ENCODE peak calls at places on chromosomes 12 and 14, in nine cellular contexts. K is Panc1; F is CD8-positive, alpha-beta T cell; W is PC-9; L is effector memory CD4-positive, alpha-beta T cell; V is DND-41; J is osteoblast; O is fibroblast of lung; X is psoas muscle. A is an unnamed sample. For H3K36me3 and H3K4me1, the result is how much of the 10 kb centered on the place peaks cover.

GRCh38 chr12:85155791-85156190 is 119.6 kb downstream of the LRRIQ1 start:
- DNase-seq in K (no peak), F (no peak), W (no peak), L (no peak), V (no peak), J (no peak), O (peak), X (no peak), A (peak)

GRCh38 chr12:17139926-17140325 is 534.0 kb upstream of the LMO3 start:
- DNase-seq in K (no peak), F (no peak), W (peak), L (no peak), V (no peak), J (no peak), O (no peak), X (no peak), A (no peak)

GRCh38 chr12:16605666-16606116 is 271 bp downstream of the LMO3 start:
- DNase-seq in K (no peak), F (no peak), W (peak), L (no peak), V (no peak), J (peak), O (peak), X (no peak), A (peak)

GRCh38 chr12:9707864-9708808 is 24.8 kb downstream of the CLECL1 start:
- DNase-seq in K (no peak), F (peak), W (peak), L (peak), V (peak), J (peak), O (peak), X (peak), A (peak)

GRCh38 chr14:68392393-68393085 is 400.3 kb downstream of the ZFP36L1 start:
- DNase-seq in K (no peak), F (no peak), W (no peak), L (no peak), V (no peak), J (peak), O (no peak), X (peak), A (peak)

GRCh38 chr14:30885840-30886740 is 11.7 kb downstream of the COCH start:
- DNase-seq in K (no peak), F (no peak), W (no peak), L (no peak), V (no peak), J (no peak), O (peak), X (no peak), A (no peak)

GRCh38 chr14:76065519-76065918 is 80.0 kb downstream of the IFT43 start:
- DNase-seq in K (no peak), F (no peak), W (no peak), L (no peak), V (no peak), J (no peak), O (no peak), X (no peak), A (no peak)

GRCh38 chr14:90774316-90774715 is 41.9 kb downstream of the TTC7B start:
- DNase-seq in K (no peak), F (no peak), W (no peak), L (no peak), V (no peak), J (no peak), O (no peak), X (no peak), A (no peak)

GRCh38 chr12:24901975-24902461 is 46.9 kb downstream of the BCAT1 start:
- DNase-seq in K (no peak), F (no peak), W (no peak), L (no peak), V (peak), J (peak), O (peak), X (no peak), A (no peak)

GRCh38 chr12:133058203-133059125 is 21.2 kb downstream of the ZNF84 start:
- DNase-seq in K (no peak), F (no peak), W (no peak), L (no peak), V (no peak), J (no peak), O (no peak), X (no peak), A (peak)

GRCh38 chr12:38289396-38289795 is 27.2 kb upstream of the ALG10B start:
- DNase-seq in K (no peak), F (no peak), W (no peak), L (no peak), V (no peak), J (no peak), O (no peak), X (no peak), A (no peak)

GRCh38 chr12:91326043-91327027 is 143.7 kb upstream of the DCN start:
- DNase-seq in K (peak), F (no peak), W (peak), L (no peak), V (peak), J (no peak), O (peak), X (no peak), A (peak)

GRCh38 chr12:46167412-46167811 is 101.4 kb downstream of the SLC38A1 start:
- DNase-seq in K (no peak), F (no peak), W (no peak), L (no peak), V (no peak), J (no peak), O (peak), X (no peak), A (no peak)

GRCh38 chr14:91573894-91574837 is 64.1 kb upstream of the PPP4R3A start:
- DNase-seq in K (no peak), F (peak), W (peak), L (peak), V (peak), J (peak), O (peak), X (peak), A (peak)

GRCh38 chr14:103207038-103207403 is 83.8 kb downstream of the TNFAIP2 start:
- DNase-seq in K (no peak), F (no peak), W (peak), L (no peak), V (no peak), J (peak), O (peak), X (peak), A (peak)

GRCh38 chr14:68361231-68361630 is 431.6 kb downstream of the ZFP36L1 start:
- DNase-seq in K (no peak), F (no peak), W (no peak), L (no peak), V (no peak), J (peak), O (peak), X (no peak), A (peak)

GRCh38 chr12:75578546-75578945 is 67.1 kb upstream of the KRR1 start:
- DNase-seq in K (no peak), F (no peak), W (no peak), L (no peak), V (no peak), J (no peak), O (no peak), X (no peak), A (no peak)

GRCh38 chr12:58412466-58412865 is 471.1 kb downstream of the ATP23 start:
- DNase-seq in K (no peak), F (no peak), W (no peak), L (no peak), V (no peak), J (no peak), O (no peak), X (no peak), A (peak)

GRCh38 chr12:57188090-57188425 is 28.5 kb upstream of the NXPH4 start:
- DNase-seq in K (no peak), F (no peak), W (no peak), L (no peak), V (no peak), J (no peak), O (no peak), X (no peak), A (no peak)
- H3K36me3 ChIP-seq in K (under half), F (under half), W (under half), L (under half), V (under half), J (half or more), O (half or more), X (under half), A (half or more)

GRCh38 chr14:93033983-93034670 is 81.6 kb downstream of the ITPK1 start:
- DNase-seq in K (no peak), F (peak), W (no peak), L (no peak), V (peak), J (peak), O (no peak), X (no peak), A (no peak)
- H3K4me1 ChIP-seq in K (under half), F (under half), W (half or more), L (under half), V (under half), J (under half), O (under half), X (under half), A (under half)

GRCh38 chr12:108619369-108620160 is 14.1 kb downstream of the SELPLG start:
- DNase-seq in K (no peak), F (no peak), W (no peak), L (no peak), V (no peak), J (no peak), O (no peak), X (peak), A (no peak)
- H3K36me3 ChIP-seq in K (under half), F (under half), W (under half), L (under half), V (under half), J (under half), O (under half), X (under half), A (under half)

DNA sequence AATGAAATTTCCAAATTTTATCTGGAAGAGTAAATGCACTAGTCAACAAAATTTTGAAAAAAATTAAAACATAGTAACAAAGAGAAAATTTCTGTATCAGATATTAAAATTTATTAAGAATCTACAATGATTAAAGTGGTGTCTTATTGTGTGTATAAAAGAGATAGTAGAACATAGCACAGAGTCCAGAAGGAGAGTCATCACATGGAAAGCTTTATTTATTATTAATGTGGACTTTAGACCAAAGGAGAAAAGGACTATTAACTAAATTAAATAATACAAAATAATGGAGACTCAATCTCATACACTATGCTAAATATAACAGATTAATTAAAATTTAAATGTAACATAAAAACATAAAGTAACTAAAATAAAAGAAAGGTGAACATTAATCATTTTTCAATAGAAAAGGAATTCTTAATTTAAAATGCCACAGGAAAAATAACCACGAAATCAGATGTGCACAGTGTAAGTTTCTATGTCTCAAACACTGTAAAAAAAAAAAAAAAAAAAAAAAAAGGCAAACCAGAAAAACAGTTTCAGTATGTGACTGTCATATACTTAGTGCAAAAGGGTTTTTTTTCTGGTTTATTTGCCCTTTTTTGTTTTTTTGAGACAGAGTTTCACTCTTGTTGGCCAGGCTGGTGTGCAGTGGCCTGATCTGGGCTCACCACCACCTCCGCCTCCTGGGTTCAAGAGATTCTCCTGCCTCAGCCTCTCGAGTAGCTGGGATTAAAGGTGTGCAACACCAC is 95.4 kb downstream of the MYF5 start:
- DNase-seq in K (no peak), F (no peak), W (no peak), L (no peak), V (no peak), J (no peak), O (no peak), X (no peak), A (no peak)
- H3K4me1 ChIP-seq in K (under half), F (under half), W (under half), L (under half), V (under half), J (under half), O (under half), X (under half), A (under half)

GRCh38 chr12:71642264-71642663 is 21.4 kb downstream of the ZFC3H1 start:
- DNase-seq in K (no peak), F (no peak), W (no peak), L (no peak), V (no peak), J (no peak), O (no peak), X (no peak), A (no peak)

GRCh38 chr12:71648537-71648936 is 15.1 kb downstream of the ZFC3H1 start:
- DNase-seq in K (no peak), F (no peak), W (no peak), L (no peak), V (no peak), J (no peak), O (no peak), X (no peak), A (no peak)

GRCh38 chr12:71641390-71641789 is 22.3 kb downstream of the ZFC3H1 start:
- DNase-seq in K (no peak), F (no peak), W (no peak), L (no peak), V (no peak), J (no peak), O (no peak), X (no peak), A (no peak)

GRCh38 chr12:71646512-71646911 is 17.1 kb downstream of the ZFC3H1 start:
- DNase-seq in K (no peak), F (no peak), W (no peak), L (no peak), V (no peak), J (no peak), O (no peak), X (no peak), A (no peak)

GRCh38 chr12:71645268-71645667 is 18.4 kb downstream of the ZFC3H1 start:
- DNase-seq in K (no peak), F (no peak), W (no peak), L (no peak), V (no peak), J (no peak), O (no peak), X (no peak), A (no peak)
- H3K36me3 ChIP-seq in K (half or more), F (under half), W (half or more), L (half or more), V (half or more), J (half or more), O (under half), X (half or more), A (under half)

GRCh38 chr12:89475203-89475990 is 49.2 kb downstream of the GALNT4 start:
- DNase-seq in K (no peak), F (no peak), W (no peak), L (no peak), V (no peak), J (no peak), O (no peak), X (no peak), A (no peak)
- H3K4me1 ChIP-seq in K (under half), F (under half), W (under half), L (under half), V (under half), J (under half), O (under half), X (under half), A (under half)

DNA sequence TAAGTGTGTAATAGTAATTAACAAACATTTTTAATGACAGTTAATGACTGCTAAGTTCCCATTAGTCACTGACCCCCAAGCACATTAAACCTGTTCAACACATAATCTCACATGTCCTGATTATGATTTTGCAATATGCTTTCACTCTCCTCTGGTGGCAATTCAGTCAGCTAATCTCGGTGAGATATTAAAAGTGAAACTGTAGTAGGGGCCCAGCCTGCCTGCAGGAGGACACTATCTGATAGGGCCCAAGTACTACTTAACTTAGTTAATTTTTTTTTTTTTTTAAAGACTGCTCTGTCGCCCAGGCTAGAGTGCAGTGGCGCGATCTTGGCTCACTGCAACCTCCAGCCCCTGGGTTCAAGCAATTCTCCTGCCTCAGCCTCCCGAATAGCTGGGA is 48.8 kb downstream of the CIT start:
- DNase-seq in K (no peak), F (no peak), W (no peak), L (no peak), V (no peak), J (no peak), O (no peak), X (no peak), A (no peak)
- H3K36me3 ChIP-seq in K (under half), F (under half), W (under half), L (under half), V (half or more), J (under half), O (under half), X (under half), A (under half)

GRCh38 chr14:70649803-70650202 is 8.1 kb downstream of the TTC9 start:
- DNase-seq in K (no peak), F (no peak), W (no peak), L (no peak), V (no peak), J (no peak), O (no peak), X (no peak), A (no peak)

GRCh38 chr14:70652871-70653270 is 11.2 kb downstream of the TTC9 start:
- DNase-seq in K (no peak), F (no peak), W (no peak), L (no peak), V (no peak), J (peak), O (no peak), X (no peak), A (no peak)

GRCh38 chr14:70654609-70655008 is 12.9 kb downstream of the TTC9 start:
- DNase-seq in K (no peak), F (no peak), W (no peak), L (no peak), V (no peak), J (no peak), O (peak), X (no peak), A (no peak)

GRCh38 chr14:70653662-70654061 is 11.9 kb downstream of the TTC9 start:
- DNase-seq in K (no peak), F (no peak), W (no peak), L (no peak), V (no peak), J (peak), O (no peak), X (no peak), A (no peak)

GRCh38 chr14:70651522-70651921 is 9.8 kb downstream of the TTC9 start:
- DNase-seq in K (no peak), F (no peak), W (no peak), L (no peak), V (no peak), J (peak), O (no peak), X (no peak), A (no peak)
- H3K4me1 ChIP-seq in K (under half), F (half or more), W (under half), L (half or more), V (under half), J (under half), O (under half), X (under half), A (under half)

A was measured in mesenchymal stem cell.